ENCODE peak calls at places on chromosome 2, in four cellular contexts. One of them, this sample, is unnamed. For H3K9me3, the result is how much of the 10 kb centered on the place peaks cover.

GRCh38 chr2:186919272-186919671 is 70.3 kb upstream of the ZSWIM2 start:
- DNase-seq in breast epithelium: no peak
- DNase-seq in iPS DF 6.9: no peak
- DNase-seq in H9: no peak
- DNase-seq in this sample: no peak

GRCh38 chr2:222136106-222136630 is 162.6 kb downstream of the PAX3 start:
- DNase-seq in breast epithelium: no peak
- DNase-seq in iPS DF 6.9: no peak
- DNase-seq in H9: no peak
- DNase-seq in this sample: no peak

GRCh38 chr2:207078186-207078798 is 87.5 kb downstream of the KLF7 start:
- DNase-seq in breast epithelium: no peak
- DNase-seq in iPS DF 6.9: no peak
- DNase-seq in H9: no peak
- DNase-seq in this sample: no peak

GRCh38 chr2:135916232-135916631 is 40.0 kb upstream of the MCM6 start:
- DNase-seq in breast epithelium: no peak
- DNase-seq in iPS DF 6.9: no peak
- DNase-seq in H9: no peak
- DNase-seq in this sample: no peak

GRCh38 chr2:136932700-136933099 is 167.4 kb downstream of the THSD7B start:
- DNase-seq in breast epithelium: no peak
- DNase-seq in iPS DF 6.9: no peak
- DNase-seq in H9: peak
- DNase-seq in this sample: peak

GRCh38 chr2:177731384-177731783 is 338.8 kb downstream of the AGPS start:
- DNase-seq in breast epithelium: no peak
- DNase-seq in iPS DF 6.9: peak
- DNase-seq in H9: peak
- DNase-seq in this sample: no peak

GRCh38 chr2:135839713-135840112 is 2.7 kb upstream of the LCT start:
- DNase-seq in breast epithelium: no peak
- DNase-seq in iPS DF 6.9: no peak
- DNase-seq in H9: no peak
- DNase-seq in this sample: no peak

GRCh38 chr2:104938226-104938941 is 84.5 kb downstream of the POU3F3 start:
- DNase-seq in breast epithelium: no peak
- DNase-seq in iPS DF 6.9: no peak
- DNase-seq in H9: no peak
- DNase-seq in this sample: no peak

GRCh38 chr2:67186871-67187270 is 210.3 kb upstream of the ETAA1 start:
- DNase-seq in breast epithelium: no peak
- DNase-seq in iPS DF 6.9: no peak
- DNase-seq in H9: no peak
- DNase-seq in this sample: no peak
- H3K9me3 ChIP-seq in breast epithelium: under half
- H3K9me3 ChIP-seq in iPS DF 6.9: under half
- H3K9me3 ChIP-seq in H9: under half
- H3K9me3 ChIP-seq in this sample: under half

GRCh38 chr2:240419723-240420122 is 15.7 kb upstream of the GPC1 start:
- DNase-seq in breast epithelium: no peak
- DNase-seq in iPS DF 6.9: no peak
- DNase-seq in H9: no peak
- DNase-seq in this sample: no peak
- H3K9me3 ChIP-seq in breast epithelium: under half
- H3K9me3 ChIP-seq in iPS DF 6.9: under half
- H3K9me3 ChIP-seq in H9: under half
- H3K9me3 ChIP-seq in this sample: under half

GRCh38 chr2:52749764-52750163 is 1017.8 kb upstream of the CHAC2 start:
- DNase-seq in breast epithelium: no peak
- DNase-seq in iPS DF 6.9: no peak
- DNase-seq in H9: no peak
- DNase-seq in this sample: no peak
- H3K9me3 ChIP-seq in breast epithelium: under half
- H3K9me3 ChIP-seq in iPS DF 6.9: under half
- H3K9me3 ChIP-seq in H9: under half
- H3K9me3 ChIP-seq in this sample: under half

DNA sequence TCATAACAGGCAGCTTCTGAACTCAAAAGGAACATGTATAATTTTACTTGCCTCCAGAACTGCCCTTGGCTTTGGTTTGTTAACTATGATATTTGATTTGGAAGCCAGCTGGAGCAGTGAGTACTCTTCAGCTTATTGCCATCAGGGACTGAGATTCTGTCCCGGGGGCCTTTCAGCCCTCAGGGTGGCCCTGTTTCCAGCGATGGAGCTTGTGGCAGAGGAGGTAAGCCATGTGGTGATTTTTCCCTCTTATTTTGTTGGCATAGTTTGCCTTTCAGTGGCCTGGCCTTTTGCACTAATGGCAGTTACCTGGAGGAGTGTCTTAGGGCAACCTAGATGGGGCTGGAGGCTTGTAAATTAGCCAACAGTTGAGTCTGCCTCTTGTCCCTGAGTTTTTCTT is 1955.0 kb upstream of the LRRTM1 start:
- DNase-seq in breast epithelium: no peak
- DNase-seq in iPS DF 6.9: no peak
- DNase-seq in H9: no peak
- DNase-seq in this sample: no peak
- H3K9me3 ChIP-seq in breast epithelium: under half
- H3K9me3 ChIP-seq in iPS DF 6.9: under half
- H3K9me3 ChIP-seq in H9: under half
- H3K9me3 ChIP-seq in this sample: under half

GRCh38 chr2:14425869-14426268 is 206.6 kb upstream of the LRATD1 start:
- DNase-seq in breast epithelium: no peak
- DNase-seq in iPS DF 6.9: no peak
- DNase-seq in H9: no peak
- DNase-seq in this sample: no peak

GRCh38 chr2:14424478-14425390 is 207.8 kb upstream of the LRATD1 start:
- DNase-seq in breast epithelium: no peak
- DNase-seq in iPS DF 6.9: no peak
- DNase-seq in H9: no peak
- DNase-seq in this sample: no peak

GRCh38 chr2:14422426-14422825 is 210.1 kb upstream of the LRATD1 start:
- DNase-seq in breast epithelium: no peak
- DNase-seq in iPS DF 6.9: no peak
- DNase-seq in H9: no peak
- DNase-seq in this sample: no peak

GRCh38 chr2:14420851-14421250 is 211.7 kb upstream of the LRATD1 start:
- DNase-seq in breast epithelium: no peak
- DNase-seq in iPS DF 6.9: no peak
- DNase-seq in H9: no peak
- DNase-seq in this sample: no peak

DNA sequence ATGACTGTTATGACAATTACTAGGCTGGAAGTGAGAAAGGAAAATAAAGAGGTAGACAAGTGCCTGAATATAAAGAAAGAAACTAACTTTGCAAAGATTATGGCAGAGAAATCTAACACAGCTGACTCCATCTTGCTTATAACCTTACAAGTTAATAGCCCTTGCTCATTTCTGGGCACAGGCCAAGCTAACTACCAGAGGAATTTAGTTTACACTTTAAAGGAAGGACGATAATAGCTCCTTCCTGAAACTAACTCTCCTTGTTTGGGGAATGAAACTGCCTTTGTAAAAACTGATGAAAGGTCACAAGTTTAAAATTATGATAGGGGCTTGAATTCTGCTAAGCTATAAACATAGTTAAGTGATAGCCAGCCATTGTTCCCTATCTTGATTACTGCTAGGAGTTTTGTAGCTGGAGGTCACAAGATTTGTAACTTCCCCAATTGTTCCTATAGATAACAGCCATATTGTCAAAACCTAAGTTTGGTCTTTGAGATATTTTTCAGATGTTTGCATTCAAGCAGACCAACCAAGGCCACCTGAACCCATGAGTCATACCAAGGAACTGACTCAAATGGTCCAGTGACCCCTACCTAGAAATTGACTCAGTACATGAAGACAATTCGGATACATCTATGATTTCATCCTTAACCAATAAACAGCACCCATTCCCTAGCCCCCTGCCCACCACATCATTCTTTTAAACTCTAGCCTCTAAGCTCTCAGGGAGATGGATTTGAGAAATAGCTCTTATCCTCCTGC is 209.2 kb upstream of the LRATD1 start:
- DNase-seq in breast epithelium: no peak
- DNase-seq in iPS DF 6.9: no peak
- DNase-seq in H9: no peak
- DNase-seq in this sample: no peak
- H3K9me3 ChIP-seq in breast epithelium: under half
- H3K9me3 ChIP-seq in iPS DF 6.9: under half
- H3K9me3 ChIP-seq in H9: under half
- H3K9me3 ChIP-seq in this sample: under half

GRCh38 chr2:116877274-116877673 is 937.2 kb upstream of the DDX18 start:
- DNase-seq in breast epithelium: no peak
- DNase-seq in iPS DF 6.9: no peak
- DNase-seq in H9: no peak
- DNase-seq in this sample: no peak
- H3K9me3 ChIP-seq in breast epithelium: under half
- H3K9me3 ChIP-seq in iPS DF 6.9: under half
- H3K9me3 ChIP-seq in H9: under half
- H3K9me3 ChIP-seq in this sample: under half

GRCh38 chr2:168821577-168821976 is 19.1 kb downstream of the NOSTRIN start:
- DNase-seq in breast epithelium: no peak
- DNase-seq in iPS DF 6.9: no peak
- DNase-seq in H9: no peak
- DNase-seq in this sample: no peak
- H3K9me3 ChIP-seq in breast epithelium: under half
- H3K9me3 ChIP-seq in iPS DF 6.9: under half
- H3K9me3 ChIP-seq in H9: under half
- H3K9me3 ChIP-seq in this sample: under half

GRCh38 chr2:237254911-237255578 is 158.9 kb downstream of the COL6A3 start:
- DNase-seq in breast epithelium: no peak
- DNase-seq in iPS DF 6.9: no peak
- DNase-seq in H9: no peak
- DNase-seq in this sample: no peak
- H3K9me3 ChIP-seq in breast epithelium: under half
- H3K9me3 ChIP-seq in iPS DF 6.9: under half
- H3K9me3 ChIP-seq in H9: under half
- H3K9me3 ChIP-seq in this sample: under half

GRCh38 chr2:44398243-44398897 is 36.6 kb downstream of the CAMKMT start:
- DNase-seq in breast epithelium: no peak
- DNase-seq in iPS DF 6.9: no peak
- DNase-seq in H9: no peak
- DNase-seq in this sample: no peak
- H3K9me3 ChIP-seq in breast epithelium: under half
- H3K9me3 ChIP-seq in iPS DF 6.9: under half
- H3K9me3 ChIP-seq in H9: under half
- H3K9me3 ChIP-seq in this sample: under half

GRCh38 chr2:11864724-11865123 is 118.3 kb downstream of the LPIN1 start:
- DNase-seq in breast epithelium: no peak
- DNase-seq in iPS DF 6.9: no peak
- DNase-seq in H9: no peak
- DNase-seq in this sample: no peak
- H3K9me3 ChIP-seq in breast epithelium: under half
- H3K9me3 ChIP-seq in iPS DF 6.9: under half
- H3K9me3 ChIP-seq in H9: under half
- H3K9me3 ChIP-seq in this sample: under half

This sample was measured in Caco-2.